ENCODE peak calls at places on chromosomes 13 and 19, in five cellular contexts. V is HCT116, C is transverse colon, H is sigmoid colon, U is H1. X is an unnamed sample.

GRCh38 chr13:48236528-48237353 is 3.7 kb downstream of the ITM2B start:
- DNase-seq in V (no peak), C (no peak), H (no peak), U (no peak), X (no peak)

GRCh38 chr19:35816262-35816661 is 3.6 kb upstream of the PRODH2 start:
- DNase-seq in V (no peak), C (no peak), H (no peak), U (peak), X (no peak)

GRCh38 chr13:21341637-21342422 is 117.3 kb downstream of the ZDHHC20 start:
- DNase-seq in V (no peak), C (no peak), H (no peak), U (no peak), X (no peak)

GRCh38 chr13:49587311-49587847 is 2.0 kb upstream of the RCBTB1 start:
- DNase-seq in V (no peak), C (no peak), H (no peak), U (no peak), X (no peak)

GRCh38 chr19:45153339-45154063 is 7.3 kb downstream of the NKPD1 start:
- DNase-seq in V (no peak), C (peak), H (no peak), U (no peak), X (no peak)

GRCh38 chr13:54890976-54891375 is 1862.4 kb downstream of the OLFM4 start:
- DNase-seq in V (no peak), C (no peak), H (no peak), U (no peak), X (no peak)

GRCh38 chr13:71252191-71252704 is 614.8 kb downstream of the DACH1 start:
- DNase-seq in V (no peak), C (no peak), H (no peak), U (no peak), X (no peak)

GRCh38 chr13:53276265-53276664 is 247.7 kb downstream of the OLFM4 start:
- DNase-seq in V (no peak), C (no peak), H (no peak), U (peak), X (no peak)

GRCh38 chr19:43783636-43784035 is 2.9 kb upstream of the KCNN4 start:
- DNase-seq in V (no peak), C (no peak), H (no peak), U (no peak), X (no peak)

GRCh38 chr13:111956261-111957151 is 110.4 kb upstream of the SOX1 start:
- DNase-seq in V (no peak), C (no peak), H (peak), U (no peak), X (no peak)

GRCh38 chr13:101570410-101570809 is 117.9 kb downstream of the ITGBL1 start:
- DNase-seq in V (no peak), C (no peak), H (no peak), U (no peak), X (no peak)

GRCh38 chr19:16942583-16942982 is 53.8 kb downstream of the F2RL3 start:
- DNase-seq in V (no peak), C (no peak), H (no peak), U (no peak), X (peak)

GRCh38 chr13:110131424-110131823 is 175.5 kb downstream of the COL4A1 start:
- DNase-seq in V (no peak), C (no peak), H (peak), U (no peak), X (no peak)

GRCh38 chr13:93169980-93170379 is 56.6 kb upstream of the GPC6 start:
- DNase-seq in V (no peak), C (no peak), H (no peak), U (no peak), X (no peak)

GRCh38 chr19:56751078-56751489 is 79.5 kb upstream of the ZNF835 start:
- DNase-seq in V (no peak), C (no peak), H (peak), U (no peak), X (no peak)

GRCh38 chr19:6801397-6802086 is 29.0 kb downstream of the VAV1 start:
- DNase-seq in V (peak), C (peak), H (peak), U (no peak), X (no peak)

GRCh38 chr19:46306501-46306900 is 9.7 kb downstream of the HIF3A start:
- DNase-seq in V (no peak), C (no peak), H (no peak), U (no peak), X (no peak)

GRCh38 chr19:51712461-51713081 is 11.2 kb downstream of the HAS1 start:
- DNase-seq in V (no peak), C (no peak), H (no peak), U (peak), X (no peak)

GRCh38 chr13:33070713-33071112 is 54.5 kb downstream of the KL start:
- DNase-seq in V (no peak), C (no peak), H (no peak), U (no peak), X (no peak)

GRCh38 chr13:109737046-109737573 is 49.3 kb downstream of the IRS2 start:
- DNase-seq in V (no peak), C (no peak), H (no peak), U (no peak), X (no peak)

GRCh38 chr19:38378866-38379265 is 4.5 kb downstream of the PSMD8 start:
- DNase-seq in V (no peak), C (no peak), H (no peak), U (no peak), X (no peak)

GRCh38 chr19:10173527-10173926 is 21.2 kb downstream of the DNMT1 start:
- DNase-seq in V (no peak), C (no peak), H (no peak), U (no peak), X (no peak)

GRCh38 chr13:111567637-111568036 is 247.2 kb downstream of the TEX29 start:
- DNase-seq in V (no peak), C (no peak), H (no peak), U (no peak), X (no peak)

DNA sequence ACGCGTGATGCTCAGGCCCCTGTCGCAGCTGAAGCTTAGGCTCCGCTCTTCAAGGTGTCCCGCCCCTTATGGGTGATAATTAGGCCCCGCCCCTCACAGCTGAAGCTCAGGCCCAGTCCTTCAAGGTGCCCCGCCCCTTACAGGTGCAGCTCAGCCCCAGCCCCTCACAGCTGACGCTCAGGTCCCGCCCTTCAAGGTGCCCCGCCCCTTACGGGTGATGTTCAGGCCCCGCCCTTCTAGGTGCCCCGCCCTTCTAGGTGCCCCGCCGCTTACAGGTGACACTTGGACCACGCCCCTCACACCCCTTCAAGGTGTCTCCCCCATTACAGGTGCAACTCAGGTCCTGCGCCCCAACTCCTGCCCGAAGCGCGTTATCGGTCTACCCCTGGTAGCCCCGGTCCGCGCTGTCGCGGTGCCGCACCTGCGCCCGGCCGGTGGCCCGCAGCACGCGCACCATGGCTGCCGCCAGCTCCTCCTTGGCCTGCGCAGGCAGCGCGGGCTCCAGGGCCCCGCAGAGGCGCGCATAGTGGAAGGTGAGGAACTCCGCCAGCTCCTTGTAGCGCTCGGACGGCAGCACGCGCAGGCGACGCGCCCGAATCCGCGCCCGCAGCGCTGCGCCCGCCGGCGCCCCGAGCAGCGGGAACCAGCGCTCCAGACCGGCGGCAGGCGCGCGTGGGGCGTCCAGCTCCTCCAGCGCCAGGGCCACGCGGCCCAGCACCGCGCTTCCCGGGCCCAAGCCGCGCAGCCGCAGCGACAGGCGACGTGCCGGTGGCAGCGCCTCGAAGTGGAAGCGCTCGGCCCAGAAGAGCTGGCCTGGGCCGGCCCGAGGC is 7.3 kb downstream of the RASAL3 start:
- DNase-seq in V (peak), C (no peak), H (no peak), U (peak), X (peak)
- TF ChIP-seq POLR2A in V (no peak), C (no peak), H (no peak), U (no peak), X (no peak)

GRCh38 chr13:44125943-44126469 is 246.3 kb downstream of the LACC1 start:
- DNase-seq in V (no peak), C (no peak), H (no peak), U (no peak), X (no peak)
- TF ChIP-seq POLR2AphosphoS5 in V (no peak), C (no peak), H (no peak), U (no peak), X (no peak)

DNA sequence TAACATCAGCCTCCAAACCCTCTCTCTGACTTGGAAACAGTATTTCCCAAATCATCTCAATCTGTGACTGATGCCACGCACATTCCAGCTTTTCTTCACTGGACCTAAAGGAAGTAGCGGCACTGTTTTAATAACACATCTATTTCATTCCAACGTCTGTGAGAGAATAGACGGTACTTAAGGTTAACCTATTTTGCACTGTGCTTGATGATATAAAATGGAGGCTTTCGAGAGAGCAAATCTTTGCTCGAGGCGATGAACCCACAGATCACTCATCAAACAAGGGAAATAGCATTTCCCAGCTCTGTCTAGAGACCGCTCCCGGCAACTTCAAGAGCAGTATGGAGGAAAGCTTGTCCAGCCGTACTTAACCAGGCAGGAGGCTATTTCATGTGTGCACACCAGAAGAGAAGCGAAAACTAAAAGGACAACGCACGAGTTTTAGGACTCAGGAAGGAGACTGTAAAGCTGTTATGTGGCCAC is 2.9 kb downstream of the UBL3 start:
- DNase-seq in V (no peak), C (peak), H (no peak), U (no peak), X (no peak)
- H3K27ac ChIP-seq in V (no peak), C (peak), H (peak), U (no peak), X (peak)

DNA sequence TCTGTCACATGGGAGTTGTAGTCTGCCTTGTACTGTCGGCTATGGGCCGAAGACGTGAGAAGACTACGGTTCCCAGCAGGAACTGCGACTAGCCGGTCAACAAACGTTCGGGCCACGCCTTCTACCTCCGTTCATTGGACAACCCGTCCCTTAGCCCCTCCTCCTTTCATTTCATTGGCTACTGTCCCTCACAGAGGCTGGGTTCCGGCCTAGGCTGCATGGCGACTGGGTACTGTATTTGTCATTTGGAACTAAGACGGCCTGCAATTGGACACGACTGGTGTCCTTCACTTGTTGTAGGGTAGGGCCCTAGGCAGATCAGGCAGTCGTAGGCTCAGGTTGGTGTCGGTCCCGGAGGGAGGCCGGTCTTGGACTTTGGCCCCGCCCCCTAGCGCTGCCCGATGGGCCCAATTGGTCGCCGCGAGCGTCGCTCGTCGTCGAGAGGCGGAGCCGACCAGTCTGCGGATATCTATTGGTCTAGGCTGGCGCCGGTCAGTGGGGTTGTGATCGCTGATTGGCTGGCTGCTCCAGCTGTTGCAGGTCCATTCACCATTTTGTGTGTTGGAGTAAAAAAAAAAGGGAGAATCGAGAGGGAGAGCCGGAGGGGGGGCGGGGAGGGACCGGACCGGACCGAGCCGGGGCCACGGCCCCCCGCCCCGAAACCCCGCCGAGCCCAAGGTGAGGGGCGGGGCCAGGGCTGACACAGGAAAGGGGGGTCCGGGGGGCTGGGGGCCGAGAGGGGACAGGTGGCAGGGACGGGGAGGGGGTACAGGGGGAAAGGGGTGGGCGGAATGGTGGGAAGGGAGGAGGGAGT is at the start of gene CIC:
- DNase-seq in V (peak), C (peak), H (peak), U (peak), X (peak)
- TF ChIP-seq POLR2A in V (no peak), C (no peak), H (no peak), U (no peak), X (no peak)

DNA sequence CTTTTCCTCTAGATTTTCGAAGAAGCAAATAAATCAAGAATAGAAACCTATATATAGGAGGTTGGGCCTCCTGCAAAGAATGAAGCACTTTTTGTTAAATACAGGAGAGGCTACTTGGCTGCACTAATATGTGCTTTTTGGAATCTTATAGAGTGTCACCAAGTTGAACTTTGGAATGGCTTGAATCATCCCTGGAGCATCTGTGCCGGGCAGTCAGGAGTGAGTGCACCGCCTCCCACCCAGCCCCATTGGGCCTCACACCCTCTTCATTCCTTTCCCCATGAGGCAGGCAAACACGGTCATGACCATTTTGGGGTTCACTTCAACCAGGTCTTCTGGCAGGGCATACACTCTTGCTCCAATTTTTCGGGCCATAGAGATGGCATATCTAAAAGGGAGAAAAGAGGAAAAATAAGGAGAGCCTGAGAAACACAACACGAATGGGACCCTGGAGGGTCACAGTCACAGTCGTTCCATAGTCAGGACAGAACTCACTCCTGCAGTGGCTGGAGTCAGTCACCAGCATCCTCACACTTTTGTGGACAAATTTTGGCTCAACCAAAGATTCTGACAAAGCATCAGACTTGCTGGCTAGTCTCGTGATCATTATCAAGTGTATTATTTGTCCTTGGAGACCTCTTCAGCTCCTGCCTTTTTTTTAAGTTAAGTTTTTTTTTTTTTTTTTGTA is 22.6 kb upstream of the CPB2 start:
- DNase-seq in V (no peak), C (no peak), H (no peak), U (no peak), X (no peak)
- TF ChIP-seq POLR2AphosphoS5 in V (no peak), C (no peak), H (no peak), U (no peak), X (no peak)

GRCh38 chr13:34412295-34412694 is 529.8 kb upstream of the NBEA start:
- DNase-seq in V (no peak), C (no peak), H (no peak), U (no peak), X (no peak)

GRCh38 chr13:34411177-34411576 is 530.9 kb upstream of the NBEA start:
- DNase-seq in V (no peak), C (no peak), H (no peak), U (no peak), X (no peak)

GRCh38 chr13:34409496-34410163 is 532.4 kb upstream of the NBEA start:
- DNase-seq in V (no peak), C (no peak), H (no peak), U (no peak), X (no peak)

GRCh38 chr13:34411881-34412280 is 530.2 kb upstream of the NBEA start:
- DNase-seq in V (no peak), C (no peak), H (no peak), U (no peak), X (no peak)

DNA sequence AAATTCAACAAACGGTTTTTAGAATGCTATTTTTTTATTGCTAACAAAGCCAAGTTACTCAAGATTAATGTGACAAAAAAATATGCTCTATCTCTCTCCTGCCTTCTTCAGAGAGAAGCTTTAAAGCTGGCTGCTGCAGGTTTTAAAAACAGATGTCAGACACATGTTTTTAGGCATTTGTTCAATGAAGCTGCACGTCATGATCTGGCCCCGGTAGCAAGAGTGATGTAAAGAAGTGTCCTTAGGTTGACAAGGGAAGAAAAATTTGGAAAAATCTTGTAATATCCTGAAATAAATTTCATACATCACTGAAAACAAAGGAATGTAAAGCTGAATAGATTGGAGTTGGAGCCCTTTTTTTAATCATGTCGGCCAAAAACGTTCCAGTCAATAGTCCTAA is 531.4 kb upstream of the NBEA start:
- DNase-seq in V (no peak), C (no peak), H (no peak), U (no peak), X (no peak)
- H3K27ac ChIP-seq in V (no peak), C (no peak), H (no peak), U (no peak), X (no peak)

GRCh38 chr19:2051771-2052704 is 994 bp upstream of the MKNK2 start:
- DNase-seq in V (no peak), C (peak), H (peak), U (no peak), X (no peak)

GRCh38 chr19:2050349-2050990 is 574 bp downstream of the MKNK2 start:
- DNase-seq in V (no peak), C (no peak), H (no peak), U (no peak), X (peak)

GRCh38 chr19:2049741-2050348 is 1.2 kb downstream of the MKNK2 start:
- DNase-seq in V (no peak), C (peak), H (peak), U (no peak), X (peak)

GRCh38 chr19:2048959-2049740 is 1.9 kb downstream of the MKNK2 start:
- DNase-seq in V (no peak), C (no peak), H (peak), U (no peak), X (no peak)

GRCh38 chr19:2050991-2051770 is at the start of gene MKNK2:
- DNase-seq in V (no peak), C (peak), H (peak), U (peak), X (peak)
- TF ChIP-seq POLR2A in V (peak), C (peak), H (peak), U (no peak), X (no peak)

GRCh38 chr19:53037101-53038097 is 7.1 kb upstream of the ERVV-2 start:
- DNase-seq in V (no peak), C (no peak), H (no peak), U (no peak), X (no peak)
- TF ChIP-seq POLR2AphosphoS5 in V (no peak), C (no peak), H (no peak), U (no peak), X (no peak)